ENCODE peak calls at places on chromosomes 5 and 9, in ten cellular contexts. A is GM19239; O is left cardiac atrium; H is MM.1S; T is EL; I is GM03348; D is glutamatergic neuron; X is stimulated activated CD8-positive, alpha-beta memory T cell treated with anti-CD3 and anti-CD28 coated beads, Interleukin-15, amount 100 ng/mL, for 1 hour; K is iris pigment epithelial cell; R is left lobe of liver. M is an unnamed sample.

GRCh38 chr5:169595172-169595820 is 11.7 kb downstream of the SPDL1 start:
- DNase-seq in A (no peak), O (no peak), H (no peak), T (no peak), I (peak; percentile 34), D (no peak), X (no peak), K (no peak), R (no peak), M (no peak)

GRCh38 chr9:3359048-3359692 is 166.6 kb downstream of the RFX3 start:
- DNase-seq in A (no peak), O (no peak), H (no peak), T (no peak), I (no peak), D (no peak), X (no peak), K (no peak), R (no peak), M (no peak)

GRCh38 chr5:65984098-65984885 is 57.9 kb downstream of the ERBIN start:
- DNase-seq in A (no peak), O (no peak), H (no peak), T (no peak), I (no peak), D (no peak), X (no peak), K (no peak), R (no peak), M (no peak)

GRCh38 chr9:135552698-135553161 is 6.8 kb downstream of the OBP2A start:
- DNase-seq in A (no peak), O (no peak), H (no peak), T (no peak), I (no peak), D (no peak), X (no peak), K (no peak), R (peak; percentile 39), M (no peak)

GRCh38 chr5:80083115-80083890 is 48.2 kb downstream of the THBS4 start:
- DNase-seq in A (peak; percentile 44), O (peak; percentile 32), H (peak; percentile 66), T (peak; percentile 79), I (peak; percentile 88), D (no peak), X (no peak), K (peak; percentile 59), R (no peak), M (no peak)

GRCh38 chr5:150624334-150625163 is 15.9 kb upstream of the SYNPO start:
- DNase-seq in A (peak; percentile 75), O (peak; percentile 71), H (no peak), T (peak; percentile 43), I (peak; percentile 90), D (peak; percentile 61), X (no peak), K (no peak), R (no peak), M (no peak)

GRCh38 chr5:16809816-16810502 is 126.1 kb downstream of the MYO10 start:
- DNase-seq in A (no peak), O (peak; percentile 30), H (no peak), T (peak; percentile 65), I (peak; percentile 86), D (no peak), X (no peak), K (peak; percentile 83), R (no peak), M (no peak)

GRCh38 chr5:123155511-123155923 is 66.5 kb downstream of the PRDM6 start:
- DNase-seq in A (no peak), O (no peak), H (no peak), T (no peak), I (no peak), D (no peak), X (no peak), K (no peak), R (no peak), M (no peak)

GRCh38 chr9:97615439-97616072 is 17.6 kb downstream of the TSTD2 start:
- DNase-seq in A (no peak), O (peak; percentile 54), H (peak; percentile 76), T (peak; percentile 63), I (peak; percentile 70), D (peak; percentile 58), X (peak; percentile 38), K (peak; percentile 59), R (peak; percentile 57), M (peak; percentile 71)

GRCh38 chr9:114742947-114743346 is 61.0 kb upstream of the TEX48 start:
- DNase-seq in A (no peak), O (no peak), H (no peak), T (no peak), I (no peak), D (no peak), X (no peak), K (peak; percentile 38), R (no peak), M (no peak)

GRCh38 chr9:116156621-116157314 is 3.2 kb downstream of the PAPPA start:
- DNase-seq in A (no peak), O (peak; percentile 75), H (no peak), T (peak; percentile 75), I (peak; percentile 85), D (peak; percentile 52), X (no peak), K (peak; percentile 83), R (no peak), M (no peak)

GRCh38 chr5:62082370-62082778 is 223.6 kb upstream of the KIF2A start:
- DNase-seq in A (no peak), O (no peak), H (no peak), T (peak; percentile 81), I (peak; percentile 68), D (no peak), X (no peak), K (peak; percentile 72), R (no peak), M (no peak)

GRCh38 chr5:142426129-142426641 is 101.4 kb upstream of the SPRY4 start:
- DNase-seq in A (no peak), O (peak; percentile 77), H (no peak), T (no peak), I (peak; percentile 34), D (peak; percentile 17), X (no peak), K (peak; percentile 72), R (no peak), M (no peak)

GRCh38 chr9:14670718-14671117 is 22.5 kb downstream of the ZDHHC21 start:
- DNase-seq in A (no peak), O (no peak), H (no peak), T (peak; percentile 24), I (peak; percentile 15), D (no peak), X (no peak), K (peak; percentile 76), R (no peak), M (no peak)

GRCh38 chr9:85401998-85402397 is 339.8 kb downstream of the AGTPBP1 start:
- DNase-seq in A (no peak), O (no peak), H (no peak), T (no peak), I (no peak), D (no peak), X (no peak), K (no peak), R (no peak), M (no peak)

GRCh38 chr5:103000089-103000488 is 119.8 kb downstream of the GIN1 start:
- DNase-seq in A (no peak), O (no peak), H (no peak), T (no peak), I (no peak), D (no peak), X (no peak), K (no peak), R (no peak), M (peak; percentile 47)

GRCh38 chr9:38022995-38023394 is 46.0 kb downstream of the SHB start:
- DNase-seq in A (no peak), O (no peak), H (no peak), T (no peak), I (no peak), D (peak; percentile 66), X (no peak), K (no peak), R (peak; percentile 87), M (peak; percentile 89)

GRCh38 chr9:133112361-133113026 is 8.5 kb downstream of the RALGDS start:
- DNase-seq in A (peak; percentile 58), O (peak; percentile 68), H (no peak), T (no peak), I (no peak), D (no peak), X (no peak), K (no peak), R (peak; percentile 63), M (peak; percentile 72)

GRCh38 chr5:36664762-36665161 is 58.4 kb downstream of the SLC1A3 start:
- DNase-seq in A (no peak), O (no peak), H (no peak), T (no peak), I (no peak), D (no peak), X (no peak), K (no peak), R (no peak), M (no peak)

GRCh38 chr5:4662845-4663244 is 477.3 kb upstream of the ADAMTS16 start:
- DNase-seq in A (no peak), O (no peak), H (no peak), T (no peak), I (no peak), D (no peak), X (no peak), K (no peak), R (no peak), M (no peak)

GRCh38 chr5:75532190-75532589 is 20.5 kb downstream of the POLK start:
- DNase-seq in A (no peak), O (no peak), H (no peak), T (no peak), I (no peak), D (no peak), X (no peak), K (no peak), R (no peak), M (no peak)

GRCh38 chr9:131421691-131422090 is 27.8 kb downstream of the PRRC2B start:
- DNase-seq in A (no peak), O (no peak), H (no peak), T (no peak), I (no peak), D (no peak), X (no peak), K (no peak), R (no peak), M (no peak)

GRCh38 chr5:149432861-149433462 is 53.9 kb upstream of the IL17B start:
- DNase-seq in A (no peak), O (no peak), H (no peak), T (no peak), I (no peak), D (no peak), X (no peak), K (no peak), R (no peak), M (no peak)

GRCh38 chr5:132364319-132364718 is 5.2 kb upstream of the SLC22A5 start:
- DNase-seq in A (no peak), O (no peak), H (no peak), T (peak; percentile 85), I (peak; percentile 75), D (no peak), X (no peak), K (peak; percentile 87), R (peak; percentile 58), M (peak; percentile 64)

GRCh38 chr5:179805529-179806249 is 977 bp downstream of the MGAT4B start:
- DNase-seq in A (peak; percentile 83), O (peak; percentile 61), H (peak; percentile 65), T (peak; percentile 60), I (peak; percentile 85), D (peak; percentile 66), X (no peak), K (peak; percentile 55), R (no peak), M (peak; percentile 75)

GRCh38 chr9:115635680-115636383 is 517.8 kb upstream of the PAPPA start:
- DNase-seq in A (no peak), O (no peak), H (no peak), T (no peak), I (no peak), D (no peak), X (no peak), K (no peak), R (no peak), M (no peak)

GRCh38 chr9:13728917-13729811 is 449.7 kb upstream of the MPDZ start:
- DNase-seq in A (no peak), O (no peak), H (no peak), T (peak; percentile 17), I (no peak), D (no peak), X (no peak), K (peak; percentile 63), R (no peak), M (no peak)

GRCh38 chr5:122492675-122493074 is 180.6 kb downstream of the SNCAIP start:
- DNase-seq in A (no peak), O (no peak), H (peak; percentile 51), T (no peak), I (no peak), D (no peak), X (no peak), K (peak; percentile 7), R (no peak), M (no peak)

M was measured in right lobe of liver.